ENCODE peak calls at places on chromosome 18, in six cellular contexts. Y is MM.1S, E is aorta, C is GM23248, B is GM12865, Q is cardiac muscle cell. Z is an unnamed sample.

GRCh38 chr18:7896164-7896563 is 329.0 kb downstream of the PTPRM start:
- DNase-seq in Y (no peak), E (no peak), C (no peak), B (no peak), Q (no peak), Z (peak; percentile 24)

GRCh38 chr18:51032193-51032592 is 2.2 kb downstream of the SMAD4 start:
- DNase-seq in Y (no peak), E (no peak), C (peak; percentile 25), B (no peak), Q (no peak), Z (no peak)

GRCh38 chr18:68494802-68495560 is 219.9 kb downstream of the TMX3 start:
- DNase-seq in Y (no peak), E (no peak), C (peak; percentile 86), B (no peak), Q (peak; percentile 95), Z (peak; percentile 35)

GRCh38 chr18:23956483-23956882 is 58.1 kb upstream of the TTC39C start:
- DNase-seq in Y (no peak), E (no peak), C (no peak), B (no peak), Q (no peak), Z (no peak)

GRCh38 chr18:57267368-57267767 is 85.0 kb upstream of the ST8SIA3 start:
- DNase-seq in Y (no peak), E (no peak), C (no peak), B (no peak), Q (no peak), Z (no peak)

GRCh38 chr18:47574966-47575365 is 323.5 kb upstream of the SKOR2 start:
- DNase-seq in Y (no peak), E (no peak), C (no peak), B (no peak), Q (no peak), Z (no peak)

GRCh38 chr18:56200381-56200831 is 438.0 kb downstream of the TXNL1 start:
- DNase-seq in Y (no peak), E (no peak), C (peak; percentile 82), B (no peak), Q (peak; percentile 40), Z (peak; percentile 58)

GRCh38 chr18:3466872-3467271 is 16.9 kb downstream of the TGIF1 start:
- DNase-seq in Y (no peak), E (no peak), C (no peak), B (no peak), Q (no peak), Z (peak; percentile 19)

GRCh38 chr18:75167759-75168211 is 41.2 kb downstream of the PTGR3 start:
- DNase-seq in Y (no peak), E (no peak), C (peak; percentile 61), B (no peak), Q (peak; percentile 6), Z (no peak)

GRCh38 chr18:66752733-66753132 is 148.8 kb upstream of the CDH19 start:
- DNase-seq in Y (no peak), E (no peak), C (no peak), B (no peak), Q (no peak), Z (peak; percentile 75)

GRCh38 chr18:41761329-41762028 is 193.6 kb upstream of the PIK3C3 start:
- DNase-seq in Y (no peak), E (no peak), C (peak; percentile 94), B (no peak), Q (peak; percentile 87), Z (peak; percentile 93)

GRCh38 chr18:27608742-27609141 is 423.6 kb upstream of the CHST9 start:
- DNase-seq in Y (no peak), E (no peak), C (peak; percentile 27), B (peak; percentile 15), Q (peak; percentile 5), Z (peak; percentile 34)

GRCh38 chr18:8688428-8688827 is 16.9 kb upstream of the MTCL1 start:
- DNase-seq in Y (no peak), E (no peak), C (no peak), B (no peak), Q (no peak), Z (no peak)

GRCh38 chr18:50507120-50507590 is 52.7 kb upstream of the MAPK4 start:
- DNase-seq in Y (peak; percentile 47), E (peak; percentile 46), C (peak; percentile 32), B (peak; percentile 39), Q (peak; percentile 74), Z (peak; percentile 57)

GRCh38 chr18:58150772-58151171 is 106.7 kb downstream of the NEDD4L start:
- DNase-seq in Y (no peak), E (no peak), C (no peak), B (no peak), Q (no peak), Z (no peak)

DNA sequence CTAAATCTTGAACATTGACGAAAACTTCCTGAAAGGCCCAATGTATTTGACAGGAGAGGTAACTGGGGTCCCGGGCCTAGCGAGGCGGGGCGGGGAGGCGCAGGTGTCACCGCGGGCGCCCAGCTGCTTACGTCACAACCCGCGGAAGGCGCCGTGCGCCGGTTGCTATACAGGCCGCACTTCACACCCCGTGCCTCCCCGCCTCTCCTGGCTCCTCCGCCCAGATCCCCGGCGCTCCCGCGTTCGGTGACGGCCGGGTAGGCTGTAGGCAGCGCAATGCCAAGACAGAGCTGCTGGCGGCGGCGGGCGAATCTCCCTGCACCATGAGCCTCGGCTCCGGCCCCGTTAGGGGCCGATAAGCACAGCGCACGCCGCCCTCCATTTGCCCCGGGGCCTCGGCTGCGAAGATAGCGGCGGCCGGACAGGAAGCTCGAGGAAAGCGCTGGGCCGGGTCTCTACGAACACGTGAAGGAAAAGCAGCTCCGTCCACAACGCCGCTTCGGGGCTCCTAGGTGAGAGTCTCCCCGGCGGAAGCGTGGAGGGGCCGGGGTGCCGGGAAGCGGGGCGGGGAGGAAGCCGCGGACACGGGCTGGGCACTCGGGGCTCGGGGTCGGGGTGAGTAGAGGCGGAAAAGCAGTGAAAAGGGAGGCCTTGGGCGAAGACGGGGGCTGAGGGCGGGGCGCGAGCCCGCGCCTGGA is at the start of gene RNF138:
- DNase-seq in Y (peak; percentile 89), E (peak; percentile 91), C (peak; percentile 91), B (peak; percentile 95), Q (peak; percentile 89), Z (peak; percentile 88)
- H3K4me3 ChIP-seq in Y (peak within 1 kb of the TSS; percentile 76), E (peak within 1 kb of the TSS; percentile 62), C (peak within 1 kb of the TSS; percentile 92), B (peak within 1 kb of the TSS; percentile 83), Q (peak within 1 kb of the TSS; percentile 81), Z (peak within 1 kb of the TSS; percentile 82)

GRCh38 chr18:25496544-25496943 is 144.6 kb upstream of the ZNF521 start:
- DNase-seq in Y (no peak), E (no peak), C (no peak), B (no peak), Q (no peak), Z (no peak)
- H3K4me3 ChIP-seq in Y (no peak overlapping the region), E (no peak overlapping the region), C (no peak overlapping the region), B (no peak overlapping the region), Q (no peak overlapping the region), Z (no peak overlapping the region)

GRCh38 chr18:26477828-26478466 is 70.4 kb downstream of the KCTD1 start:
- DNase-seq in Y (no peak), E (no peak), C (no peak), B (no peak), Q (no peak), Z (peak; percentile 73)

GRCh38 chr18:26480897-26481795 is 67.2 kb downstream of the KCTD1 start:
- DNase-seq in Y (no peak), E (no peak), C (peak; percentile 94), B (no peak), Q (peak; percentile 96), Z (peak; percentile 89)

GRCh38 chr18:26476697-26477096 is 71.7 kb downstream of the KCTD1 start:
- DNase-seq in Y (no peak), E (no peak), C (no peak), B (no peak), Q (no peak), Z (no peak)

GRCh38 chr18:26479686-26480079 is 68.7 kb downstream of the KCTD1 start:
- DNase-seq in Y (no peak), E (no peak), C (peak; percentile 43), B (no peak), Q (no peak), Z (no peak)

DNA sequence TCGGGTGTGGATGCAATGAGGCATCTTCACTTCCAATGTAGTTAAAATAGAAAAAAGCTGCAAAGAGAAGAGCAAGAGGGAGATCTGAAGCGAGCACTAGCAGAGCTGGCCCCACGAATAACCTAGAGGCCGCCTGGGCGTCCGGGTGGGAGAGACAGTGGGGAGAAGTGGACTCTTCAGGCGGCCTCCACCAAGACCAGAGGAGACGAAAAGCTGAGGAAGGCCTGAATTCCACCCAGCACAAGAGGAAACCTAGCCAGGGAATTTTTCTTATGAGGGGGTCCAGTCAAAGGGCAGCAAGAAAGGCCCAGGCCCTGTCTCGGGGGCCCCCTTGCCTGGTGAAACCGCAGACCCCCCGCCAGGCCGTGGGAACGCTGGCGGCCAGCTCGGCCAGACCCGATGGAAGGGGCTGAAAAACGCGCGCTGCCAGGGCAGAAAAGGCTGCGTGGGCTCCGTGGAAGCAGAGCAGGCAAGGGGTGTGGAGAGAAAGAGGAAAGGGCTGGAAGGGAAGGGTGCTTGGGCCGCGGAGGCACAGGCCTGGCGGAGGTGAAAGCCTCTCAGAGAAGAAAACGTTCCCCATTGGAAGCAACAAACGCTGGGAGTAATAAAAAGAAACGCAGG is 69.2 kb downstream of the KCTD1 start:
- DNase-seq in Y (no peak), E (no peak), C (no peak), B (no peak), Q (no peak), Z (no peak)
- H3K4me3 ChIP-seq in Y (no peak overlapping the region), E (no peak overlapping the region), C (no peak overlapping the region), B (no peak overlapping the region), Q (no peak overlapping the region), Z (no peak overlapping the region)

DNA sequence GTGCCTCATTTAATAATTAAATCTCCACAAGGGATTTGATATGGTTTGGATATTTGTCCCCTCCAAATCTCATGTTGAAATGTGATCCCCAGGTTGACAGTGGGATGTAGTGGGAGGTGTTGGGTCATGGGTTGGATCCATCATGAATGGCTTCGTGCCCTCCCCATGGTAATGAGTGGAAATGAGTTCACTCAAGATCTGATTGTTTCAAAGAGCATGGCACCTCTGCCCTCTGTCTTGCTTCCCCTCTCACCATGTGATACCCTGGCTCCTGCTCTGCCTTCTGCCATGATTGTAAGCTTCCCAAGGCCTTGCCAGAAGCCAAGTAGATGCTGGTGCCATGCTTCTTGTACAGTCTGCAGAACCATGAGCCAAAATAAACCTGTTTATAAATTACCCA is 15.0 kb upstream of the RAB27B start:
- DNase-seq in Y (no peak), E (no peak), C (no peak), B (no peak), Q (no peak), Z (no peak)
- H3K4me3 ChIP-seq in Y (no peak overlapping the region), E (no peak overlapping the region), C (no peak overlapping the region), B (no peak overlapping the region), Q (no peak overlapping the region), Z (no peak overlapping the region)

DNA sequence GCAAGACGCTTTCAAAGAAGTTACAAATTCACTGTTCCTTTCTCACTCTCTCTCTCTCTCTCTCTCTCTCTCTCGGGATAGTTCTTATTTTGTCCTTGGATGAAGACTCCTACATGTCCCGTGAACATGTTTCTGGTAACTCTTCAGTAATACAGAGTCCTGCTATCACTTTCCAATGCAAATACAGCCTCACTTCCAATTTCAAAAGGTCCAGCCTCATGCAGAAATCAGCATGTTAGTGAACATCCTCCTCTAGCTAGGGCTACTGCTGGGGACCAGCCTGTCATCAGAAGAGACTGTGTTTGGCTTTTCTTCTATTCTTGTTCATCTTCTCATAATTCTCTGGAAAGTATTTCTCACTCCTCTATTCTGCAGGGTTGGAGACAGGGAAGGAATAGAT is 1306.7 kb upstream of the CELF4 start:
- DNase-seq in Y (no peak), E (no peak), C (no peak), B (peak; percentile 32), Q (no peak), Z (no peak)
- H3K4me3 ChIP-seq in Y (no peak overlapping the region), E (no peak overlapping the region), C (no peak overlapping the region), B (no peak overlapping the region), Q (no peak overlapping the region), Z (no peak overlapping the region)

GRCh38 chr18:42931501-42931900 is 184.0 kb downstream of the RIT2 start:
- DNase-seq in Y (no peak), E (no peak), C (peak; percentile 67), B (no peak), Q (peak; percentile 95), Z (no peak)
- H3K4me3 ChIP-seq in Y (no peak overlapping the region), E (no peak overlapping the region), C (peak overlapping the region; percentile 35), B (no peak overlapping the region), Q (no peak overlapping the region), Z (no peak overlapping the region)

GRCh38 chr18:10406172-10406663 is 48.2 kb upstream of the APCDD1 start:
- DNase-seq in Y (no peak), E (no peak), C (no peak), B (no peak), Q (no peak), Z (no peak)
- H3K4me3 ChIP-seq in Y (no peak overlapping the region), E (no peak overlapping the region), C (no peak overlapping the region), B (no peak overlapping the region), Q (no peak overlapping the region), Z (no peak overlapping the region)

Z was measured in epithelial cell of esophagus.